ENCODE peak calls at places on chromosomes 11 and 22, in six cellular contexts. U is IMR-90; O is skeletal muscle cell; I is stimulated activated naive CD8-positive, alpha-beta T cell treated with anti-CD3 and anti-CD28 coated beads, Interleukin-15, Interleukin-2, amounts not matched to agents 100 U/mL and 50 U/mL, for 24 hours; B is AG08396; F is activated CD8-positive, alpha-beta memory T cell treated with anti-CD3 and anti-CD28 coated beads for 24 hours. M is an unnamed sample.

GRCh38 chr11:6298605-6299004 is 21.7 kb downstream of the CAVIN3 start:
- DNase-seq in O (no peak), F (no peak), I (peak; percentile 41), U (no peak), B (peak; percentile 42), M (peak; percentile 40)

GRCh38 chr11:16941935-16942334 is 72.3 kb downstream of the PLEKHA7 start:
- DNase-seq in O (no peak), U (no peak), F (no peak), I (no peak), B (no peak), M (no peak)

GRCh38 chr11:132123854-132124835 is 753.7 kb downstream of the NTM start:
- DNase-seq in F (no peak), I (no peak), U (no peak), B (no peak), O (no peak), M (no peak)

GRCh38 chr22:44363980-44364749 is 51.4 kb upstream of the SHISAL1 start:
- DNase-seq in F (no peak), B (no peak), O (no peak), U (no peak), I (no peak), M (no peak)

GRCh38 chr11:131904756-131905155 is 534.3 kb downstream of the NTM start:
- DNase-seq in U (no peak), O (no peak), I (no peak), F (no peak), B (no peak), M (no peak)

GRCh38 chr11:15222777-15223176 is 108.1 kb downstream of the INSC start:
- DNase-seq in O (no peak), B (no peak), F (no peak), I (no peak), U (no peak), M (no peak)

GRCh38 chr11:62399172-62399867 is 19.5 kb upstream of the SCGB1A1 start:
- DNase-seq in B (no peak), I (no peak), F (no peak), O (no peak), U (no peak), M (no peak)

GRCh38 chr11:96781082-96781481 is 391.3 kb downstream of the JRKL start:
- DNase-seq in F (no peak), O (no peak), B (no peak), I (no peak), U (no peak), M (no peak)

GRCh38 chr11:34626393-34626792 is 5.5 kb downstream of the EHF start:
- DNase-seq in I (no peak), U (peak; percentile 6), B (no peak), O (no peak), F (no peak), M (no peak)

GRCh38 chr11:47161134-47161854 is 15.4 kb downstream of the ARFGAP2 start:
- DNase-seq in B (peak; percentile 89), F (peak; percentile 81), I (peak; percentile 69), O (no peak), U (peak; percentile 69), M (peak; percentile 87)

GRCh38 chr11:86595401-86595800 is 77.0 kb downstream of the ME3 start:
- DNase-seq in U (no peak), B (no peak), O (no peak), F (no peak), I (no peak), M (no peak)

GRCh38 chr22:26399288-26399687 is 29.8 kb upstream of the ASPHD2 start:
- DNase-seq in O (no peak), U (no peak), F (no peak), I (no peak), B (peak; percentile 26), M (no peak)

GRCh38 chr11:20050551-20051333 is 109.5 kb downstream of the DBX1 start:
- DNase-seq in U (no peak), B (no peak), O (no peak), I (no peak), F (no peak), M (no peak)

GRCh38 chr11:94513091-94513490 is 830 bp downstream of the C11orf97 start:
- DNase-seq in B (no peak), I (no peak), O (no peak), U (no peak), F (no peak), M (no peak)

M was measured in D341Med.